ENCODE peak calls at places on chromosomes 13 and 19, in nine cellular contexts. One of them, this sample, is unnamed.

GRCh38 chr13:72255908-72256307 is 388.9 kb upstream of the DACH1 start:
- DNase-seq in epithelial cell of esophagus: peak; percentile 74
- DNase-seq in CD8-positive, alpha-beta T cell: no peak
- DNase-seq in fibroblast of the conjunctiva: peak; percentile 13
- DNase-seq in AG08396: no peak
- DNase-seq in NCI-H510A: no peak
- DNase-seq in RPMI8226: peak; percentile 3
- DNase-seq in left colon: peak; percentile 27
- DNase-seq in activated T-helper 1 cell treated with anti-CD3 and anti-CD28 coated beads, Interleukin-12 subunit alpha, Interleukin-12 subunit beta, Interleukin-2, Interleukin-4 antibody, amounts not matched to agents 30 ng/mL and 10 ng/mL and 1 ng/mL, durations not matched to agents 14 hours and 24 hours and 36 hours: no peak
- DNase-seq in this sample: no peak

GRCh38 chr13:37412271-37412683 is 186.3 kb downstream of the POSTN start:
- DNase-seq in epithelial cell of esophagus: peak; percentile 56
- DNase-seq in CD8-positive, alpha-beta T cell: no peak
- DNase-seq in fibroblast of the conjunctiva: no peak
- DNase-seq in AG08396: peak; percentile 12
- DNase-seq in NCI-H510A: no peak
- DNase-seq in RPMI8226: no peak
- DNase-seq in left colon: no peak
- DNase-seq in activated T-helper 1 cell treated with anti-CD3 and anti-CD28 coated beads, Interleukin-12 subunit alpha, Interleukin-12 subunit beta, Interleukin-2, Interleukin-4 antibody, amounts not matched to agents 30 ng/mL and 10 ng/mL and 1 ng/mL, durations not matched to agents 14 hours and 24 hours and 36 hours: no peak
- DNase-seq in this sample: no peak

GRCh38 chr19:940591-941291 is 14.9 kb downstream of the ARID3A start:
- DNase-seq in epithelial cell of esophagus: peak; percentile 48
- DNase-seq in CD8-positive, alpha-beta T cell: peak; percentile 87
- DNase-seq in fibroblast of the conjunctiva: no peak
- DNase-seq in AG08396: peak; percentile 93
- DNase-seq in NCI-H510A: no peak
- DNase-seq in RPMI8226: peak; percentile 96
- DNase-seq in left colon: peak; percentile 80
- DNase-seq in activated T-helper 1 cell treated with anti-CD3 and anti-CD28 coated beads, Interleukin-12 subunit alpha, Interleukin-12 subunit beta, Interleukin-2, Interleukin-4 antibody, amounts not matched to agents 30 ng/mL and 10 ng/mL and 1 ng/mL, durations not matched to agents 14 hours and 24 hours and 36 hours: peak; percentile 25
- DNase-seq in this sample: peak; percentile 76

GRCh38 chr13:28469316-28469715 is 25.6 kb downstream of the FLT1 start:
- DNase-seq in epithelial cell of esophagus: no peak
- DNase-seq in CD8-positive, alpha-beta T cell: no peak
- DNase-seq in fibroblast of the conjunctiva: no peak
- DNase-seq in AG08396: no peak
- DNase-seq in NCI-H510A: no peak
- DNase-seq in RPMI8226: no peak
- DNase-seq in left colon: no peak
- DNase-seq in activated T-helper 1 cell treated with anti-CD3 and anti-CD28 coated beads, Interleukin-12 subunit alpha, Interleukin-12 subunit beta, Interleukin-2, Interleukin-4 antibody, amounts not matched to agents 30 ng/mL and 10 ng/mL and 1 ng/mL, durations not matched to agents 14 hours and 24 hours and 36 hours: no peak
- DNase-seq in this sample: no peak

GRCh38 chr13:29676941-29677452 is 81.5 kb upstream of the SLC7A1 start:
- DNase-seq in epithelial cell of esophagus: peak; percentile 90
- DNase-seq in CD8-positive, alpha-beta T cell: no peak
- DNase-seq in fibroblast of the conjunctiva: no peak
- DNase-seq in AG08396: no peak
- DNase-seq in NCI-H510A: peak; percentile 28
- DNase-seq in RPMI8226: peak; percentile 80
- DNase-seq in left colon: peak; percentile 37
- DNase-seq in activated T-helper 1 cell treated with anti-CD3 and anti-CD28 coated beads, Interleukin-12 subunit alpha, Interleukin-12 subunit beta, Interleukin-2, Interleukin-4 antibody, amounts not matched to agents 30 ng/mL and 10 ng/mL and 1 ng/mL, durations not matched to agents 14 hours and 24 hours and 36 hours: no peak
- DNase-seq in this sample: no peak

GRCh38 chr19:5652261-5652660 is 28.1 kb downstream of the MICOS13 start:
- DNase-seq in epithelial cell of esophagus: no peak
- DNase-seq in CD8-positive, alpha-beta T cell: no peak
- DNase-seq in fibroblast of the conjunctiva: no peak
- DNase-seq in AG08396: no peak
- DNase-seq in NCI-H510A: no peak
- DNase-seq in RPMI8226: no peak
- DNase-seq in left colon: no peak
- DNase-seq in activated T-helper 1 cell treated with anti-CD3 and anti-CD28 coated beads, Interleukin-12 subunit alpha, Interleukin-12 subunit beta, Interleukin-2, Interleukin-4 antibody, amounts not matched to agents 30 ng/mL and 10 ng/mL and 1 ng/mL, durations not matched to agents 14 hours and 24 hours and 36 hours: no peak
- DNase-seq in this sample: no peak

GRCh38 chr13:35478384-35479222 is 2.1 kb upstream of the MAB21L1 start:
- DNase-seq in epithelial cell of esophagus: no peak
- DNase-seq in CD8-positive, alpha-beta T cell: no peak
- DNase-seq in fibroblast of the conjunctiva: no peak
- DNase-seq in AG08396: no peak
- DNase-seq in NCI-H510A: no peak
- DNase-seq in RPMI8226: no peak
- DNase-seq in left colon: no peak
- DNase-seq in activated T-helper 1 cell treated with anti-CD3 and anti-CD28 coated beads, Interleukin-12 subunit alpha, Interleukin-12 subunit beta, Interleukin-2, Interleukin-4 antibody, amounts not matched to agents 30 ng/mL and 10 ng/mL and 1 ng/mL, durations not matched to agents 14 hours and 24 hours and 36 hours: no peak
- DNase-seq in this sample: no peak

GRCh38 chr13:21745307-21745706 is 74.4 kb downstream of the FGF9 start:
- DNase-seq in epithelial cell of esophagus: no peak
- DNase-seq in CD8-positive, alpha-beta T cell: no peak
- DNase-seq in fibroblast of the conjunctiva: no peak
- DNase-seq in AG08396: no peak
- DNase-seq in NCI-H510A: no peak
- DNase-seq in RPMI8226: no peak
- DNase-seq in left colon: no peak
- DNase-seq in activated T-helper 1 cell treated with anti-CD3 and anti-CD28 coated beads, Interleukin-12 subunit alpha, Interleukin-12 subunit beta, Interleukin-2, Interleukin-4 antibody, amounts not matched to agents 30 ng/mL and 10 ng/mL and 1 ng/mL, durations not matched to agents 14 hours and 24 hours and 36 hours: no peak
- DNase-seq in this sample: no peak

GRCh38 chr19:4781851-4782250 is 9.7 kb upstream of the FEM1A start:
- DNase-seq in epithelial cell of esophagus: no peak
- DNase-seq in CD8-positive, alpha-beta T cell: no peak
- DNase-seq in fibroblast of the conjunctiva: no peak
- DNase-seq in AG08396: no peak
- DNase-seq in NCI-H510A: no peak
- DNase-seq in RPMI8226: no peak
- DNase-seq in left colon: no peak
- DNase-seq in activated T-helper 1 cell treated with anti-CD3 and anti-CD28 coated beads, Interleukin-12 subunit alpha, Interleukin-12 subunit beta, Interleukin-2, Interleukin-4 antibody, amounts not matched to agents 30 ng/mL and 10 ng/mL and 1 ng/mL, durations not matched to agents 14 hours and 24 hours and 36 hours: no peak
- DNase-seq in this sample: no peak

GRCh38 chr19:6267552-6268381 is 12.0 kb downstream of the MLLT1 start:
- DNase-seq in epithelial cell of esophagus: no peak
- DNase-seq in CD8-positive, alpha-beta T cell: no peak
- DNase-seq in fibroblast of the conjunctiva: no peak
- DNase-seq in AG08396: no peak
- DNase-seq in NCI-H510A: no peak
- DNase-seq in RPMI8226: no peak
- DNase-seq in left colon: no peak
- DNase-seq in activated T-helper 1 cell treated with anti-CD3 and anti-CD28 coated beads, Interleukin-12 subunit alpha, Interleukin-12 subunit beta, Interleukin-2, Interleukin-4 antibody, amounts not matched to agents 30 ng/mL and 10 ng/mL and 1 ng/mL, durations not matched to agents 14 hours and 24 hours and 36 hours: no peak
- DNase-seq in this sample: no peak

GRCh38 chr13:42594577-42595571 is 20.9 kb downstream of the TNFSF11 start:
- DNase-seq in epithelial cell of esophagus: peak; percentile 74
- DNase-seq in CD8-positive, alpha-beta T cell: peak; percentile 42
- DNase-seq in fibroblast of the conjunctiva: peak; percentile 86
- DNase-seq in AG08396: peak; percentile 79
- DNase-seq in NCI-H510A: no peak
- DNase-seq in RPMI8226: peak; percentile 67
- DNase-seq in left colon: no peak
- DNase-seq in activated T-helper 1 cell treated with anti-CD3 and anti-CD28 coated beads, Interleukin-12 subunit alpha, Interleukin-12 subunit beta, Interleukin-2, Interleukin-4 antibody, amounts not matched to agents 30 ng/mL and 10 ng/mL and 1 ng/mL, durations not matched to agents 14 hours and 24 hours and 36 hours: peak; percentile 12
- DNase-seq in this sample: no peak

GRCh38 chr13:111398715-111399299 is 78.4 kb downstream of the TEX29 start:
- DNase-seq in epithelial cell of esophagus: no peak
- DNase-seq in CD8-positive, alpha-beta T cell: no peak
- DNase-seq in fibroblast of the conjunctiva: no peak
- DNase-seq in AG08396: no peak
- DNase-seq in NCI-H510A: no peak
- DNase-seq in RPMI8226: no peak
- DNase-seq in left colon: no peak
- DNase-seq in activated T-helper 1 cell treated with anti-CD3 and anti-CD28 coated beads, Interleukin-12 subunit alpha, Interleukin-12 subunit beta, Interleukin-2, Interleukin-4 antibody, amounts not matched to agents 30 ng/mL and 10 ng/mL and 1 ng/mL, durations not matched to agents 14 hours and 24 hours and 36 hours: no peak
- DNase-seq in this sample: no peak

GRCh38 chr19:3343619-3344502 is 22.5 kb upstream of the NFIC start:
- DNase-seq in epithelial cell of esophagus: peak; percentile 90
- DNase-seq in CD8-positive, alpha-beta T cell: peak; percentile 38
- DNase-seq in fibroblast of the conjunctiva: peak; percentile 72
- DNase-seq in AG08396: peak; percentile 95
- DNase-seq in NCI-H510A: no peak
- DNase-seq in RPMI8226: peak; percentile 65
- DNase-seq in left colon: peak; percentile 84
- DNase-seq in activated T-helper 1 cell treated with anti-CD3 and anti-CD28 coated beads, Interleukin-12 subunit alpha, Interleukin-12 subunit beta, Interleukin-2, Interleukin-4 antibody, amounts not matched to agents 30 ng/mL and 10 ng/mL and 1 ng/mL, durations not matched to agents 14 hours and 24 hours and 36 hours: no peak
- DNase-seq in this sample: peak; percentile 83

GRCh38 chr19:30710721-30711120 is 338.5 kb downstream of the ZNF536 start:
- DNase-seq in epithelial cell of esophagus: no peak
- DNase-seq in CD8-positive, alpha-beta T cell: no peak
- DNase-seq in fibroblast of the conjunctiva: no peak
- DNase-seq in AG08396: no peak
- DNase-seq in NCI-H510A: no peak
- DNase-seq in RPMI8226: no peak
- DNase-seq in left colon: no peak
- DNase-seq in activated T-helper 1 cell treated with anti-CD3 and anti-CD28 coated beads, Interleukin-12 subunit alpha, Interleukin-12 subunit beta, Interleukin-2, Interleukin-4 antibody, amounts not matched to agents 30 ng/mL and 10 ng/mL and 1 ng/mL, durations not matched to agents 14 hours and 24 hours and 36 hours: no peak
- DNase-seq in this sample: no peak

GRCh38 chr19:802497-802887 is 5.2 kb downstream of the PTBP1 start:
- DNase-seq in epithelial cell of esophagus: no peak
- DNase-seq in CD8-positive, alpha-beta T cell: no peak
- DNase-seq in fibroblast of the conjunctiva: no peak
- DNase-seq in AG08396: peak; percentile 72
- DNase-seq in NCI-H510A: no peak
- DNase-seq in RPMI8226: no peak
- DNase-seq in left colon: no peak
- DNase-seq in activated T-helper 1 cell treated with anti-CD3 and anti-CD28 coated beads, Interleukin-12 subunit alpha, Interleukin-12 subunit beta, Interleukin-2, Interleukin-4 antibody, amounts not matched to agents 30 ng/mL and 10 ng/mL and 1 ng/mL, durations not matched to agents 14 hours and 24 hours and 36 hours: no peak
- DNase-seq in this sample: no peak

GRCh38 chr13:40974460-40975407 is 44.4 kb downstream of the ELF1 start:
- DNase-seq in epithelial cell of esophagus: peak; percentile 64
- DNase-seq in CD8-positive, alpha-beta T cell: peak; percentile 43
- DNase-seq in fibroblast of the conjunctiva: peak; percentile 23
- DNase-seq in AG08396: peak; percentile 43
- DNase-seq in NCI-H510A: no peak
- DNase-seq in RPMI8226: peak; percentile 59
- DNase-seq in left colon: no peak
- DNase-seq in activated T-helper 1 cell treated with anti-CD3 and anti-CD28 coated beads, Interleukin-12 subunit alpha, Interleukin-12 subunit beta, Interleukin-2, Interleukin-4 antibody, amounts not matched to agents 30 ng/mL and 10 ng/mL and 1 ng/mL, durations not matched to agents 14 hours and 24 hours and 36 hours: no peak
- DNase-seq in this sample: no peak

GRCh38 chr13:94389544-94390351 is 89.7 kb downstream of the DCT start:
- DNase-seq in epithelial cell of esophagus: no peak
- DNase-seq in CD8-positive, alpha-beta T cell: no peak
- DNase-seq in fibroblast of the conjunctiva: no peak
- DNase-seq in AG08396: no peak
- DNase-seq in NCI-H510A: no peak
- DNase-seq in RPMI8226: no peak
- DNase-seq in left colon: no peak
- DNase-seq in activated T-helper 1 cell treated with anti-CD3 and anti-CD28 coated beads, Interleukin-12 subunit alpha, Interleukin-12 subunit beta, Interleukin-2, Interleukin-4 antibody, amounts not matched to agents 30 ng/mL and 10 ng/mL and 1 ng/mL, durations not matched to agents 14 hours and 24 hours and 36 hours: no peak
- DNase-seq in this sample: no peak

GRCh38 chr19:45973564-45974338 is at the start of gene NOVA2:
- DNase-seq in epithelial cell of esophagus: peak; percentile 47
- DNase-seq in CD8-positive, alpha-beta T cell: peak; percentile 25
- DNase-seq in fibroblast of the conjunctiva: peak; percentile 17
- DNase-seq in AG08396: peak; percentile 87
- DNase-seq in NCI-H510A: peak; percentile 63
- DNase-seq in RPMI8226: peak; percentile 24
- DNase-seq in left colon: no peak
- DNase-seq in activated T-helper 1 cell treated with anti-CD3 and anti-CD28 coated beads, Interleukin-12 subunit alpha, Interleukin-12 subunit beta, Interleukin-2, Interleukin-4 antibody, amounts not matched to agents 30 ng/mL and 10 ng/mL and 1 ng/mL, durations not matched to agents 14 hours and 24 hours and 36 hours: peak; percentile 46
- DNase-seq in this sample: peak; percentile 73

GRCh38 chr13:37627428-37627827 is 28.9 kb upstream of the POSTN start:
- DNase-seq in epithelial cell of esophagus: no peak
- DNase-seq in CD8-positive, alpha-beta T cell: no peak
- DNase-seq in fibroblast of the conjunctiva: no peak
- DNase-seq in AG08396: no peak
- DNase-seq in NCI-H510A: no peak
- DNase-seq in RPMI8226: no peak
- DNase-seq in left colon: no peak
- DNase-seq in activated T-helper 1 cell treated with anti-CD3 and anti-CD28 coated beads, Interleukin-12 subunit alpha, Interleukin-12 subunit beta, Interleukin-2, Interleukin-4 antibody, amounts not matched to agents 30 ng/mL and 10 ng/mL and 1 ng/mL, durations not matched to agents 14 hours and 24 hours and 36 hours: no peak
- DNase-seq in this sample: no peak

This sample was measured in left ventricle myocardium inferior.